ENCODE peak calls at places on chromosomes 3 and 15, in eight cellular contexts. N is neural progenitor cell; I is ovary; R is prostate gland; V is CD4-positive, alpha-beta T cell; U is breast epithelium; E is IMR-90; Z is pancreas. X is an unnamed sample.

GRCh38 chr15:66072616-66073361 is 180.8 kb downstream of the MEGF11 start:
- DNase-seq in N (no peak), I (no peak), R (no peak), V (no peak), U (no peak), E (no peak), Z (no peak), X (no peak)

GRCh38 chr3:197339841-197340520 is 41.6 kb upstream of the DLG1 start:
- DNase-seq in N (no peak), I (no peak), R (no peak), V (no peak), U (no peak), E (peak; percentile 20), Z (no peak), X (peak; percentile 3)

GRCh38 chr3:58422756-58423324 is 10.8 kb downstream of the PDHB start:
- DNase-seq in N (no peak), I (no peak), R (no peak), V (no peak), U (no peak), E (peak; percentile 32), Z (no peak), X (no peak)

GRCh38 chr3:94433811-94434210 is 370.9 kb downstream of the NSUN3 start:
- DNase-seq in N (no peak), I (no peak), R (no peak), V (no peak), U (no peak), E (peak; percentile 37), Z (no peak), X (no peak)

GRCh38 chr15:101378879-101379278 is 83.8 kb upstream of the SNRPA1 start:
- DNase-seq in N (no peak), I (no peak), R (no peak), V (no peak), U (no peak), E (no peak), Z (no peak), X (no peak)

GRCh38 chr3:136883967-136884720 is 22.1 kb downstream of the NCK1 start:
- DNase-seq in N (no peak), I (no peak), R (no peak), V (no peak), U (no peak), E (no peak), Z (no peak), X (peak; percentile 20)

GRCh38 chr15:78051622-78052405 is 25.7 kb downstream of the TBC1D2B start:
- DNase-seq in N (no peak), I (no peak), R (peak; percentile 57), V (no peak), U (no peak), E (peak; percentile 56), Z (no peak), X (peak; percentile 66)

GRCh38 chr3:55189359-55189801 is 261.5 kb upstream of the LRTM1 start:
- DNase-seq in N (no peak), I (no peak), R (no peak), V (no peak), U (no peak), E (peak; percentile 78), Z (no peak), X (no peak)

GRCh38 chr3:59040902-59041301 is 8.9 kb downstream of the CFAP20DC start:
- DNase-seq in N (no peak), I (no peak), R (no peak), V (no peak), U (no peak), E (peak; percentile 79), Z (no peak), X (no peak)

GRCh38 chr3:19881036-19881435 is 53.0 kb downstream of the EFHB start:
- DNase-seq in N (peak; percentile 14), I (no peak), R (no peak), V (no peak), U (no peak), E (no peak), Z (no peak), X (no peak)
- TF ChIP-seq CTCF in N (no peak), I (no peak), R (no peak), V (no peak), U (no peak), E (no peak), Z (no peak), X (no peak)

DNA sequence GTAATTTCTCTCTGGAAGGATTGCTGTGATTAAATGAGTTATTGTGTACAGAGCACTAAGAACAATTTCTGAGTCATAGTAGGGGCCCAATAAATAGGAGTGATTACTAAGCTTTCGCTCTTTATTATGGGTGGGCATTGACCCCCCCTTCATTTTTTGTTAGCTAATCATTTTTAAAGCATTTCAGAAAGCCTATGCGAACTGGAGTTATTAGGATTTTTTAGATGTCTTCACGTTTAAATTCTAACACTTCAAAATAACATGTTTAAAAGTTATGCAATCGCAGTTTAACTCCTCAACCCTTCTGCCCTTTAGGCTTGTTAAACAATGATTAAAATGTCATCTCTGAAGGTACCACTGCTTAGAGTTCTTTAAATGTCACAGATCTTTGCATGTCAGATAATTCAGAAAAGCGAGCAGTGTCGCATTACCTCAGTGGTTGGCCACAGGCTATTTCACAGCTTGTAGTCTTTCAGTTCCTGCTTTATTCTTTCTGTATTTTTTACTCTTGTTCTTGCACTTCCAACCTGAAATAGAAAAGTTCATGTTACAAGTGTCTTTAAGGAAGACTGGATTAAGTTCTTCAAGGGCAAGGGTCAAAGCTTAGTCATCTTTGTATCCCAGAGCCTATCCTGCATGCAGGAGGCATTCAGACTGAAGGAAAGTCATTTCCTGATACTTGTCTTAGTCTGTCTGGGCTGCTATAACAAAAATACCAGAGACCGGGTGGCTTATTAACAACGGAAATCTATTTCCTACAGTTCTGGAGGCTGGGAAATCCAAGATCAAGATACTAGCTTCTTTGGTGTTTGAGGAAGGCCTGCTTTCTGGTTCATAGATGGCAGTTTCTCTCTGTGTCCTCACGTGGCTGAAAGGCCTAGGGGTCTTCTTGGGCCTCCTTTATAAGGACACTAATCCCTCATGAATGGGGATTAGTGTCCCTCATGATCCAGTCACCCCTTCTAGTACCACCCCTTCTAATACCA is 103.0 kb downstream of the FNDC3B start:
- DNase-seq in N (peak; percentile 64), I (no peak), R (no peak), V (no peak), U (no peak), E (peak; percentile 91), Z (no peak), X (no peak)
- H3K27ac ChIP-seq in N (no peak overlapping the region), I (no peak overlapping the region), R (no peak overlapping the region), V (no peak overlapping the region), U (peak overlapping the region; percentile 82), E (peak overlapping the region; percentile 87), Z (peak overlapping the region; percentile 77), X (no peak overlapping the region)

GRCh38 chr15:70519004-70519365 is 244.4 kb downstream of the UACA start:
- DNase-seq in N (no peak), I (no peak), R (no peak), V (no peak), U (no peak), E (no peak), Z (no peak), X (no peak)

GRCh38 chr15:70518201-70519003 is 245.0 kb downstream of the UACA start:
- DNase-seq in N (no peak), I (no peak), R (no peak), V (no peak), U (no peak), E (no peak), Z (no peak), X (no peak)

GRCh38 chr15:70519616-70520015 is 243.7 kb downstream of the UACA start:
- DNase-seq in N (no peak), I (no peak), R (no peak), V (no peak), U (no peak), E (no peak), Z (no peak), X (no peak)

GRCh38 chr15:70516408-70517193 is 246.8 kb downstream of the UACA start:
- DNase-seq in N (no peak), I (no peak), R (no peak), V (no peak), U (no peak), E (no peak), Z (no peak), X (no peak)

GRCh38 chr15:70517194-70517590 is 246.2 kb downstream of the UACA start:
- DNase-seq in N (no peak), I (no peak), R (peak; percentile 36), V (no peak), U (no peak), E (no peak), Z (no peak), X (no peak)
- H3K27me3 ChIP-seq in N (no peaks in the 10 kb centered on the region), I (no peaks in the 10 kb centered on the region), R (no peaks in the 10 kb centered on the region), V (no peaks in the 10 kb centered on the region), U (no peaks in the 10 kb centered on the region), E (peaks cover 69% of the 10 kb centered on the region), Z (no peaks in the 10 kb centered on the region), X (peaks cover 4% of the 10 kb centered on the region)

GRCh38 chr3:121988146-121988545 is 33.9 kb downstream of the ILDR1 start:
- DNase-seq in N (no peak), I (no peak), R (no peak), V (no peak), U (no peak), E (no peak), Z (no peak), X (no peak)

GRCh38 chr3:121992601-121993560 is 29.2 kb downstream of the ILDR1 start:
- DNase-seq in N (no peak), I (no peak), R (no peak), V (no peak), U (no peak), E (no peak), Z (no peak), X (no peak)

GRCh38 chr3:121985841-121986240 is 36.2 kb downstream of the ILDR1 start:
- DNase-seq in N (peak; percentile 72), I (no peak), R (no peak), V (no peak), U (no peak), E (no peak), Z (no peak), X (no peak)

GRCh38 chr3:121995190-121996137 is 26.6 kb downstream of the ILDR1 start:
- DNase-seq in N (peak; percentile 76), I (no peak), R (peak; percentile 49), V (no peak), U (peak; percentile 24), E (peak; percentile 75), Z (peak; percentile 63), X (no peak)

DNA sequence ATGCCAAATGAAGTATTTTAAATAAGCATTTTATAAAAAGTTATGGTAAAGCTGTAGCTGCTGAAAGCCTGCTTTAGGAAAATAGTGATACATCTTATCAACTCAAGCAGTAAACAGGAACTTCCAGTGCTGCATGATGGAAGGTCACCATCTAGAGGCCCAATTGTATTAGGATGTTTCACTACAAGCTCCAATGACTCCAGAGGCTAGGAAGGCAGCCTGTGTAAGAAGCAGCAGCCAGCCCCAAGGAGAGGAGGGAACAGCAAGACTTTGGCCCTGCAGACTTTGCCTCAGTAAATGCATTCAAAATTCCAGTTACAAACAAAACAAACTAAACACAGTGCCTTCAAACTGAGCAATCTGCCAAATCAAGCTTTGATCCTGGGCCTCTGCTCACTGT is 32.1 kb downstream of the ILDR1 start:
- DNase-seq in N (peak; percentile 23), I (no peak), R (no peak), V (no peak), U (no peak), E (no peak), Z (no peak), X (no peak)
- TF ChIP-seq CTCF in N (peak; percentile 15), I (no peak), R (no peak), V (no peak), U (no peak), E (no peak), Z (no peak), X (no peak)

X was measured in dorsolateral prefrontal cortex.